ENCODE peak calls at places on chromosomes 16 and 17, in six cellular contexts. H is WTC11, I is lower lobe of right lung, J is Peyer's patch, X is cardiac muscle cell, U is fibroblast of pulmonary artery. V is an unnamed sample.

GRCh38 chr17:4154201-4154600 is 11.2 kb downstream of the CYB5D2 start:
- DNase-seq in U (no peak), J (no peak), H (no peak), X (no peak), I (no peak), V (no peak)

GRCh38 chr16:88697831-88698693 is 8.1 kb downstream of the RNF166 start:
- DNase-seq in U (no peak), X (peak), I (no peak), H (peak), J (no peak), V (no peak)

GRCh38 chr17:7237761-7238417 is 1.4 kb downstream of the PHF23 start:
- DNase-seq in J (peak), X (peak), I (peak), U (peak), H (peak), V (peak)

GRCh38 chr16:4900036-4900435 is 36.9 kb downstream of the PPL start:
- DNase-seq in U (peak), I (no peak), H (no peak), X (no peak), J (no peak), V (no peak)

GRCh38 chr16:31200821-31201510 is 1.6 kb downstream of the PYCARD start:
- DNase-seq in I (no peak), U (no peak), J (no peak), X (no peak), H (no peak), V (no peak)

GRCh38 chr16:23257682-23258081 is 44.4 kb upstream of the SCNN1B start:
- DNase-seq in X (no peak), J (no peak), H (no peak), U (no peak), I (no peak), V (no peak)

GRCh38 chr17:9287301-9287700 is 266.0 kb downstream of the NTN1 start:
- DNase-seq in X (no peak), J (no peak), U (no peak), H (no peak), I (no peak), V (no peak)

GRCh38 chr17:34351041-34351575 is 5.2 kb upstream of the CCL13 start:
- DNase-seq in H (no peak), J (no peak), U (no peak), I (no peak), X (no peak), V (no peak)

GRCh38 chr17:68600881-68601564 is at the start of gene FAM20A:
- DNase-seq in I (peak), H (peak), X (peak), U (no peak), J (peak), V (no peak)

GRCh38 chr16:57533618-57534336 is 2.6 kb downstream of the CCDC102A start:
- DNase-seq in X (peak), J (no peak), I (peak), H (peak), U (no peak), V (peak)

GRCh38 chr16:20884240-20884556 is 16.0 kb downstream of the DCUN1D3 start:
- DNase-seq in X (no peak), H (no peak), J (no peak), U (peak), I (no peak), V (no peak)

GRCh38 chr16:22687031-22687530 is 126.9 kb upstream of the HS3ST2 start:
- DNase-seq in J (no peak), X (no peak), H (no peak), U (no peak), I (no peak), V (no peak)

GRCh38 chr16:57742543-57742942 is 7.0 kb downstream of the KATNB1 start:
- DNase-seq in I (no peak), U (no peak), X (no peak), H (no peak), J (no peak), V (no peak)

GRCh38 chr17:8041980-8042379 is 3.1 kb downstream of the ALOX15B start:
- DNase-seq in U (no peak), X (no peak), J (no peak), H (no peak), I (no peak), V (no peak)

GRCh38 chr17:56125830-56126819 is 27.1 kb upstream of the ANKFN1 start:
- DNase-seq in J (no peak), I (no peak), U (peak), X (peak), H (no peak), V (no peak)

GRCh38 chr17:75033346-75034235 is 13.2 kb downstream of the ATP5PD start:
- DNase-seq in X (peak), U (peak), I (peak), H (peak), J (peak), V (peak)

GRCh38 chr17:32485261-32485955 is 1.4 kb upstream of the CDK5R1 start:
- DNase-seq in H (no peak), X (no peak), U (no peak), J (peak), I (peak), V (no peak)

GRCh38 chr16:85074225-85074914 is 37.9 kb downstream of the CIBAR2 start:
- DNase-seq in H (no peak), X (no peak), I (no peak), J (no peak), U (no peak), V (no peak)

GRCh38 chr17:18117533-18117932 is 9.0 kb downstream of the MYO15A start:
- DNase-seq in I (no peak), U (no peak), J (no peak), X (no peak), H (no peak), V (no peak)

GRCh38 chr17:63948521-63948920 is 16.4 kb upstream of the CD79B start:
- DNase-seq in H (no peak), U (no peak), J (no peak), I (no peak), X (no peak), V (no peak)

GRCh38 chr16:70520612-70521297 is 2.6 kb downstream of the COG4 start:
- DNase-seq in H (no peak), J (no peak), U (peak), X (no peak), I (no peak), V (no peak)

GRCh38 chr17:38435795-38436194 is 7.5 kb downstream of the ARHGAP23 start:
- DNase-seq in U (no peak), X (no peak), J (no peak), I (no peak), H (no peak), V (no peak)

GRCh38 chr17:48228720-48229119 is 121.2 kb downstream of the SNX11 start:
- DNase-seq in U (no peak), X (no peak), J (no peak), H (peak), I (no peak), V (no peak)

GRCh38 chr17:78677303-78678219 is 100.4 kb upstream of the DNAH17 start:
- DNase-seq in X (no peak), J (no peak), H (no peak), I (no peak), U (no peak), V (no peak)

GRCh38 chr16:13856398-13856797 is 63.6 kb upstream of the ERCC4 start:
- DNase-seq in J (no peak), H (no peak), I (no peak), X (no peak), U (no peak), V (no peak)

GRCh38 chr16:53131363-53132071 is 76.7 kb downstream of the CHD9 start:
- DNase-seq in U (peak), H (peak), X (peak), I (peak), J (peak), V (peak)

GRCh38 chr17:27878776-27879562 is 14.2 kb downstream of the LYRM9 start:
- DNase-seq in H (peak), X (peak), J (no peak), U (peak), I (no peak), V (no peak)

GRCh38 chr17:51819341-51819740 is 339.2 kb downstream of the CA10 start:
- DNase-seq in X (no peak), J (no peak), U (no peak), I (no peak), H (no peak), V (no peak)

GRCh38 chr16:20940864-20941634 is 40.5 kb downstream of the LYRM1 start:
- DNase-seq in I (no peak), H (no peak), U (no peak), X (no peak), J (no peak), V (no peak)

GRCh38 chr17:40915721-40916256 is 21.7 kb downstream of the KRT23 start:
- DNase-seq in I (no peak), U (peak), H (no peak), J (no peak), X (no peak), V (no peak)

GRCh38 chr16:57999366-57999970 is 1.0 kb downstream of the ZNF319 start:
- DNase-seq in I (peak), X (no peak), H (no peak), U (peak), J (no peak), V (no peak)

GRCh38 chr16:57707331-57707730 is 12.7 kb downstream of the DRC7 start:
- DNase-seq in H (no peak), J (no peak), X (no peak), I (no peak), U (no peak), V (no peak)

GRCh38 chr16:81446318-81447275 is 2.0 kb downstream of the CMIP start:
- DNase-seq in J (peak), I (no peak), H (no peak), U (no peak), X (no peak), V (no peak)

GRCh38 chr16:46812781-46813555 is 18.0 kb downstream of the C16orf87 start:
- DNase-seq in U (no peak), X (no peak), I (no peak), J (no peak), H (no peak), V (no peak)

GRCh38 chr16:80527297-80527696 is 13.5 kb upstream of the DYNLRB2 start:
- DNase-seq in H (peak), X (peak), U (peak), I (no peak), J (no peak), V (no peak)

GRCh38 chr17:62912363-62912762 is 53.7 kb upstream of the TANC2 start:
- DNase-seq in X (no peak), J (no peak), I (no peak), U (no peak), H (no peak), V (no peak)

GRCh38 chr17:78269893-78270490 is 38.6 kb downstream of the TMEM235 start:
- DNase-seq in X (no peak), J (peak), U (no peak), H (no peak), I (no peak), V (no peak)

DNA sequence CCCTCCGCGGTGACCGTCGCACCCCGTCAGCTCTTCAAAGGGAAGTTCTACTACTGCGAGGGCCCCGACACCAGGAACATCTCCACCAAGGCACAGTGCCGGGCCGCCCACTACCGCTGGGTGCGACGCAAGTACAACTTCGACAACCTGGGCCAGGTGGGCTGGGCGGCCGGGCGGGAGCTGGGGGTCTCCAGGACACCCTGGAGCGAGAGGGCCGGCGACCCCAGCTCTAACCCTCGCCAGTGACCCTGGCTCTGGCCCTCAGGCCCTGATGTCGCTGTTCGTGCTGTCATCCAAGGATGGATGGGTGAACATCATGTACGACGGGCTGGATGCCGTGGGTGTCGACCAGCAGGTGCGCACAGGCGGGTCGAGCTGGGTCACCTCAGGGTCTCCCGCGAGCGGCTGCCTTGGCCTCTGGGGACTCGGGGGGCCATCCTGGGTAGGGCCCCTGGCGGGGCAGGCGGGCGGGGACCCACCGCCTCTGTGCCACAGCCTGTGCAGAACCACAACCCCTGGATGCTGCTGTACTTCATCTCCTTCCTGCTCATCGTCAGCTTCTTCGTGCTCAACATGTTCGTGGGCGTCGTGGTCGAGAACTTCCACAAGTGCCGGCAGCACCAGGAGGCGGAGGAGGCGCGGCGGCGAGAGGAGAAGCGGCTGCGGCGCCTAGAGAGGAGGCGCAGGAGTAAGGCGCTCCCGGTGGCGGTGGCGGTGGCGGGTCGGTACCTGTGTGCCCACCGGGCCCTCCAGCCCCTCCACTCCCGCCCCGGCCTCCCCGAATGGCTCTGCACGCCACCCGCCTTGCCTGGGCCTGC is 13.4 kb downstream of the TPSG1 start:
- DNase-seq in H (no peak), J (no peak), I (no peak), X (no peak), U (no peak), V (no peak)
- TF ChIP-seq CTCF in H (no peak), J (no peak), I (no peak), X (no peak), U (no peak), V (no peak)

GRCh38 chr16:76108460-76108859 is 168.7 kb upstream of the CNTNAP4 start:
- DNase-seq in U (no peak), J (no peak), I (no peak), X (no peak), H (no peak), V (no peak)
- TF ChIP-seq CTCF in U (no peak), J (no peak), I (no peak), X (no peak), H (no peak), V (no peak)

GRCh38 chr17:36601303-36602029 is at the start of gene MRM1:
- DNase-seq in I (peak), J (peak), X (peak), H (peak), U (peak), V (peak)
- TF ChIP-seq CTCF in I (peak), J (peak), X (peak), H (no peak), U (no peak), V (peak)

GRCh38 chr17:44170499-44171201 is at the start of gene ASB16:
- DNase-seq in J (no peak), U (no peak), H (peak), I (no peak), X (peak), V (no peak)
- TF ChIP-seq CTCF in J (no peak), U (no peak), H (no peak), I (no peak), X (no peak), V (no peak)

GRCh38 chr16:67245674-67246080 is 1.6 kb downstream of the FHOD1 start:
- DNase-seq in U (no peak), H (no peak), J (no peak), X (no peak), I (no peak), V (no peak)

GRCh38 chr16:67248401-67249177 is at the start of gene SLC9A5:
- DNase-seq in H (peak), X (peak), J (peak), I (peak), U (no peak), V (peak)

GRCh38 chr16:67246081-67246944 is 968 bp downstream of the FHOD1 start:
- DNase-seq in J (peak), I (peak), U (peak), H (peak), X (peak), V (peak)

GRCh38 chr16:67247698-67248400 is 568 bp upstream of the FHOD1 start:
- DNase-seq in J (no peak), X (no peak), U (no peak), I (no peak), H (no peak), V (no peak)

DNA sequence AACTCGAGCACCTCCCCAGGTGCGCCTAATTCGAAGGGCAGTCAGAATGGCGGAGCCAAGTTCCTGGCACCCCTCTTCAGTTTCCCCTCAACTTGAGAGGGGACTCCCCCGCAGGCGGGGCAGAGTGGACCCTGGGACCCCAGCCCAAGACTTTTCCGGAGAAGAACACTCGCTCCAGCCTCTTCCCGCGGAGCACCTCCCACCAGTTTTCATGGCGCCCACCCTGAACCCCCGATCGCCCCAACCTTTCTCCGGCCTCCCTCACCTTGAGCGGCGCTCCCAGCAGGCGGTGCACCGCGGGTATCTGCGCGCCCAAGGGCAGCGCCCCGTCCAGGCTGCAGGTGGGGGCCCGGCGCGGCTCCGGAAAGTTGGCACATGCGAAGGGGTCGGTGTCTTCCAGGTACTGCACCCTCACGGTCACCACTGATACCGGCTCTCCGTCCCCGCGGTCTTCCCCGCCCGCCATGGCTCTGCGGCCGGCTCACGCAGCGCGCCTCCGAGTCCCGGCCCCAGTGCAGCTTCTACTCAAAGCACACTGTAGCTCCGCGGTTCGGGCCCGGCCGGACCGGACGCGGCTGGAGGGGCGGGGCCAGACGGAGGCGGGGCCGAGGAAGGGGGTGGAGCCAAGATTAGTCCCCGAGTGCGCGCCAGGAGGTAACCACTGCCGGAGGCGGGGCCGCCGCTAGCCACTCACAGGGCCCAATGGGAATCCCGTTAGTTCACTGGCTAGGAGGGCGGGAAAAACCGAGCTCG is at the start of gene FHOD1:
- DNase-seq in H (peak), I (peak), X (peak), U (peak), J (peak), V (peak)
- TF ChIP-seq CTCF in H (no peak), I (no peak), X (no peak), U (no peak), J (no peak), V (no peak)

GRCh38 chr16:1823821-1824220 is 2.8 kb downstream of the HAGH start:
- DNase-seq in J (peak), H (peak), I (no peak), U (peak), X (peak), V (no peak)
- TF ChIP-seq CTCF in J (peak), H (no peak), I (no peak), U (peak), X (peak), V (no peak)

V was measured in natural killer cell.